ENCODE peak calls at places on chromosomes 7 and 10, in four cellular contexts. P is K562, A is upper lobe of left lung, H is SK-N-SH. G is an unnamed sample.

GRCh38 chr7:105890290-105890997 is 14.0 kb upstream of the ATXN7L1 start:
- DNase-seq in P (no peak), A (no peak), H (no peak), G (no peak)

GRCh38 chr10:27748586-27748985 is 3.0 kb upstream of the MKX start:
- DNase-seq in P (no peak), A (no peak), H (no peak), G (no peak)

GRCh38 chr10:103853428-103854264 is 1.7 kb downstream of the SH3PXD2A start:
- DNase-seq in H (no peak), A (no peak), P (no peak), G (peak; percentile 67)

GRCh38 chr7:27242580-27243339 is at the start of gene EVX1:
- DNase-seq in H (no peak), P (no peak), A (no peak), G (no peak)

GRCh38 chr10:7792541-7792940 is 4.6 kb downstream of the ATP5F1C start:
- DNase-seq in P (no peak), A (no peak), H (no peak), G (no peak)

GRCh38 chr10:130964771-130965170 is 346.8 kb downstream of the TCERG1L start:
- DNase-seq in P (no peak), A (no peak), H (no peak), G (no peak)

GRCh38 chr7:25862254-25862992 is 289.6 kb upstream of the NFE2L3 start:
- DNase-seq in P (peak; percentile 100), H (peak; percentile 95), A (peak; percentile 68), G (peak; percentile 95)

GRCh38 chr7:130891254-130892094 is 157.5 kb upstream of the KLF14 start:
- DNase-seq in H (no peak), A (peak; percentile 78), P (no peak), G (peak; percentile 83)

GRCh38 chr10:114346176-114347031 is 57.9 kb downstream of the AFAP1L2 start:
- DNase-seq in A (no peak), P (no peak), H (no peak), G (no peak)

GRCh38 chr7:10802526-10802925 is 171.1 kb upstream of the PHF14 start:
- DNase-seq in A (no peak), P (no peak), H (no peak), G (no peak)

GRCh38 chr7:44893710-44894135 is 8.4 kb upstream of the PURB start:
- DNase-seq in A (no peak), H (no peak), P (no peak), G (no peak)

GRCh38 chr7:1531263-1531978 is 919 bp downstream of the MAFK start:
- DNase-seq in A (peak; percentile 59), H (peak; percentile 76), P (no peak), G (peak; percentile 79)

GRCh38 chr7:81514546-81514945 is 255.3 kb downstream of the HGF start:
- DNase-seq in P (no peak), H (no peak), A (no peak), G (no peak)

GRCh38 chr7:94450044-94450697 is 55.5 kb downstream of the COL1A2 start:
- DNase-seq in P (no peak), A (no peak), H (no peak), G (no peak)

GRCh38 chr10:24904830-24905229 is 47.6 kb downstream of the PRTFDC1 start:
- DNase-seq in P (no peak), H (no peak), A (no peak), G (no peak)

GRCh38 chr10:81995254-81995653 is 120.3 kb downstream of the NRG3 start:
- DNase-seq in H (no peak), A (no peak), P (no peak), G (no peak)

GRCh38 chr7:74334026-74334425 is 44.8 kb downstream of the CLIP2 start:
- DNase-seq in A (no peak), P (no peak), H (peak; percentile 21), G (no peak)

GRCh38 chr10:26217396-26218105 is 977 bp downstream of the GAD2 start:
- DNase-seq in A (no peak), P (no peak), H (peak; percentile 43), G (no peak)

GRCh38 chr7:112173214-112173905 is 32.8 kb downstream of the DOCK4 start:
- DNase-seq in H (no peak), P (no peak), A (no peak), G (no peak)

GRCh38 chr7:38276096-38276857 is 2.8 kb upstream of the TARP start:
- DNase-seq in P (no peak), A (no peak), H (no peak), G (no peak)

GRCh38 chr10:110744767-110745166 is 100.6 kb downstream of the RBM20 start:
- DNase-seq in A (no peak), H (no peak), P (no peak), G (no peak)

GRCh38 chr7:77537595-77538185 is 595 bp downstream of the PTPN12 start:
- DNase-seq in A (peak; percentile 35), P (peak; percentile 71), H (peak; percentile 74), G (peak; percentile 74)

GRCh38 chr10:52965938-52966401 is 193.4 kb upstream of the MBL2 start:
- DNase-seq in P (no peak), H (no peak), A (no peak), G (no peak)

GRCh38 chr10:93363891-93364648 is 118.1 kb downstream of the MYOF start:
- DNase-seq in A (peak; percentile 86), P (no peak), H (no peak), G (peak; percentile 78)

GRCh38 chr7:115218076-115218475 is 296.2 kb downstream of the MDFIC start:
- DNase-seq in A (no peak), H (no peak), P (no peak), G (no peak)

GRCh38 chr10:61452229-61452651 is 941 bp downstream of the TMEM26 start:
- DNase-seq in H (peak; percentile 50), A (no peak), P (no peak), G (no peak)

GRCh38 chr7:34354906-34355305 is 303.1 kb upstream of the NPSR1 start:
- DNase-seq in H (no peak), A (no peak), P (no peak), G (no peak)

GRCh38 chr7:157228864-157229422 is 90.2 kb downstream of the UBE3C start:
- DNase-seq in H (peak; percentile 53), A (no peak), P (peak; percentile 57), G (no peak)

GRCh38 chr7:3244241-3244814 is 56.7 kb upstream of the SDK1 start:
- DNase-seq in P (no peak), H (peak; percentile 83), A (no peak), G (no peak)

GRCh38 chr10:84205049-84205852 is 10.9 kb downstream of the CDHR1 start:
- DNase-seq in P (peak; percentile 77), A (peak; percentile 46), H (peak; percentile 83), G (no peak)

GRCh38 chr10:12945709-12946359 is 55.7 kb downstream of the CCDC3 start:
- DNase-seq in A (no peak), H (no peak), P (peak; percentile 9), G (no peak)

GRCh38 chr10:70783056-70783684 is 2.0 kb downstream of the TBATA start:
- DNase-seq in P (no peak), H (no peak), A (no peak), G (no peak)

GRCh38 chr7:114140561-114140960 is 221.8 kb upstream of the PPP1R3A start:
- DNase-seq in P (no peak), A (no peak), H (no peak), G (no peak)

GRCh38 chr10:21502371-21502765 is 23.1 kb downstream of the SKIDA1 start:
- DNase-seq in A (no peak), P (no peak), H (no peak), G (no peak)

GRCh38 chr10:26735435-26735834 is 37.9 kb downstream of the PDSS1 start:
- DNase-seq in A (no peak), H (no peak), P (no peak), G (no peak)

GRCh38 chr7:55206235-55207029 is 158.7 kb upstream of the LANCL2 start:
- DNase-seq in H (no peak), A (no peak), P (no peak), G (no peak)

GRCh38 chr7:105139381-105139780 is 125.4 kb downstream of the KMT2E start:
- DNase-seq in P (no peak), A (no peak), H (no peak), G (no peak)

GRCh38 chr7:27575647-27576046 is 87.0 kb downstream of the HIBADH start:
- DNase-seq in H (no peak), P (no peak), A (no peak), G (no peak)

GRCh38 chr10:96022739-96023138 is 20.6 kb upstream of the CCNJ start:
- DNase-seq in P (peak; percentile 65), A (no peak), H (no peak), G (no peak)

GRCh38 chr7:17440831-17441230 is 142.4 kb downstream of the AHR start:
- DNase-seq in A (no peak), H (no peak), P (no peak), G (no peak)
- H3K27ac ChIP-seq in A (no peak overlapping the region), H (no peak overlapping the region), P (no peak overlapping the region), G (no peak overlapping the region)

GRCh38 chr10:122657255-122657654 is 42.4 kb downstream of the C10orf120 start:
- DNase-seq in H (no peak), A (peak; percentile 18), P (no peak), G (peak; percentile 42)

GRCh38 chr10:122659651-122660050 is 40.0 kb downstream of the C10orf120 start:
- DNase-seq in A (no peak), H (no peak), P (no peak), G (peak; percentile 25)

GRCh38 chr10:122656741-122657140 is 42.9 kb downstream of the C10orf120 start:
- DNase-seq in P (no peak), H (no peak), A (peak; percentile 10), G (peak; percentile 39)

GRCh38 chr10:122657734-122658133 is 41.9 kb downstream of the C10orf120 start:
- DNase-seq in A (no peak), P (no peak), H (no peak), G (peak; percentile 17)

GRCh38 chr10:122658356-122659049 is 41.1 kb downstream of the C10orf120 start:
- DNase-seq in H (no peak), A (peak; percentile 31), P (no peak), G (peak; percentile 53)
- TF ChIP-seq POLR2AphosphoS5 in H (no peak), A (no peak), P (no peak), G (no peak)

GRCh38 chr10:5448333-5449048 is 36.1 kb downstream of the NET1 start:
- DNase-seq in H (no peak), A (no peak), P (no peak), G (no peak)

GRCh38 chr10:5449227-5449626 is 36.9 kb downstream of the NET1 start:
- DNase-seq in A (no peak), P (no peak), H (no peak), G (no peak)

GRCh38 chr10:5450605-5451384 is 38.4 kb downstream of the NET1 start:
- DNase-seq in H (no peak), P (no peak), A (no peak), G (no peak)

GRCh38 chr10:5447611-5448071 is 35.3 kb downstream of the NET1 start:
- DNase-seq in P (peak; percentile 71), H (no peak), A (no peak), G (no peak)

DNA sequence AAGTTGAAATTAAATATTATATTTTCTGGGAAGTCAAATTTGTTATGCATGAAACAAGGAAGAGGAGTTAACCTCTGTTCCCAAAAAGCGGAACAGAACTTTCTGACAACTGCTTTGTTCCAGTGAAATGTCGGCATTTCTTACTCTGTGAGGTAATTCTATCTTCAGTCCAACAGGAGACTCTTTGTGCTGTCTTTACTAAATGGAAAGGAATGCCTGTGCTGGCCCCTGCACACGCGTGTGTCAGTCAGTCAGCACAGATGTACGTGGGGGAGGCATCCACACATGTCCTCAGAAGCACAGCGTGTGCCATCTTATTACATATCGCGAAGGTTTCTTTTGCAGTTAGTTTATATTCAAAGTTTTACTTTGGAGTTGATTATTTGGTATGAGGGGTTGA is 37.5 kb downstream of the NET1 start:
- DNase-seq in A (no peak), P (peak; percentile 85), H (no peak), G (no peak)
- TF ChIP-seq EP300 in A (no peak), P (peak; percentile 14), H (no peak), G (no peak)

GRCh38 chr10:125155101-125155500 is 5.3 kb downstream of the CTBP2 start:
- DNase-seq in P (no peak), H (no peak), A (no peak), G (peak; percentile 56)
- H3K27ac ChIP-seq in P (peak overlapping the region; percentile 91), H (no peak overlapping the region), A (peak overlapping the region; percentile 58), G (peak overlapping the region; percentile 97)

G was measured in sigmoid colon.